ENCODE peak calls at places on chromosome 22, in eight cellular contexts. B is foreskin fibroblast, Q is adrenal gland, G is prostate gland, F is ovary, O is astrocyte of the spinal cord, U is BJ, C is Peyer's patch. J is an unnamed sample.
A peak's percentile ranks its signal among the peaks of the same experiment; 100 is the strongest.

GRCh38 chr22:38751422-38752346 is 4.1 kb downstream of the SUN2 start:
- DNase-seq in B (no peak), Q (no peak), G (peak; percentile 89), F (no peak), O (peak; percentile 37), U (no peak), C (peak; percentile 95), J (no peak)

GRCh38 chr22:44448271-44448780 is 49.7 kb downstream of the RTL6 start:
- DNase-seq in B (peak; percentile 91), Q (peak; percentile 96), G (peak; percentile 11), F (peak; percentile 77), O (peak; percentile 96), U (peak; percentile 71), C (peak; percentile 50), J (peak; percentile 96)

GRCh38 chr22:24391836-24392217 is 35.6 kb upstream of the ADORA2A start:
- DNase-seq in B (peak; percentile 79), Q (no peak), G (no peak), F (no peak), O (peak; percentile 47), U (no peak), C (no peak), J (peak; percentile 72)

GRCh38 chr22:40472036-40472435 is 101.6 kb downstream of the SGSM3 start:
- DNase-seq in B (no peak), Q (no peak), G (no peak), F (no peak), O (no peak), U (no peak), C (no peak), J (no peak)

GRCh38 chr22:24952837-24953293 is 349 bp downstream of the KIAA1671 start:
- DNase-seq in B (peak; percentile 52), Q (peak; percentile 82), G (peak; percentile 41), F (no peak), O (peak; percentile 64), U (no peak), C (peak; percentile 69), J (peak; percentile 61)

GRCh38 chr22:46018859-46019258 is 41.9 kb upstream of the WNT7B start:
- DNase-seq in B (no peak), Q (no peak), G (no peak), F (no peak), O (no peak), U (no peak), C (no peak), J (no peak)

GRCh38 chr22:36449776-36450175 is 31.7 kb downstream of the TXN2 start:
- DNase-seq in B (no peak), Q (no peak), G (no peak), F (no peak), O (no peak), U (no peak), C (no peak), J (no peak)

GRCh38 chr22:45945621-45946020 is 31.3 kb downstream of the WNT7B start:
- DNase-seq in B (no peak), Q (no peak), G (no peak), F (no peak), O (no peak), U (no peak), C (no peak), J (no peak)

GRCh38 chr22:45524157-45524556 is 21.5 kb downstream of the FBLN1 start:
- DNase-seq in B (no peak), Q (no peak), G (no peak), F (no peak), O (no peak), U (no peak), C (no peak), J (no peak)

GRCh38 chr22:46081036-46081830 is 69.1 kb upstream of the PPARA start:
- DNase-seq in B (no peak), Q (peak; percentile 37), G (no peak), F (no peak), O (no peak), U (no peak), C (peak; percentile 44), J (peak; percentile 43)

GRCh38 chr22:40436460-40437431 is 66.4 kb downstream of the SGSM3 start:
- DNase-seq in B (peak; percentile 69), Q (peak; percentile 60), G (no peak), F (peak; percentile 56), O (peak; percentile 79), U (no peak), C (peak; percentile 58), J (peak; percentile 86)

GRCh38 chr22:44403930-44404329 is 91.2 kb upstream of the SHISAL1 start:
- DNase-seq in B (no peak), Q (no peak), G (no peak), F (no peak), O (no peak), U (no peak), C (no peak), J (no peak)

GRCh38 chr22:49266561-49267519 is 560.8 kb downstream of the BRD1 start:
- DNase-seq in B (no peak), Q (no peak), G (no peak), F (no peak), O (no peak), U (no peak), C (no peak), J (no peak)

GRCh38 chr22:21857501-21857914 is 9.9 kb downstream of the MAPK1 start:
- DNase-seq in B (peak; percentile 22), Q (no peak), G (no peak), F (no peak), O (no peak), U (no peak), C (no peak), J (no peak)

GRCh38 chr22:43442386-43443060 is 30.7 kb downstream of the MPPED1 start:
- DNase-seq in B (no peak), Q (no peak), G (no peak), F (no peak), O (no peak), U (no peak), C (no peak), J (no peak)

DNA sequence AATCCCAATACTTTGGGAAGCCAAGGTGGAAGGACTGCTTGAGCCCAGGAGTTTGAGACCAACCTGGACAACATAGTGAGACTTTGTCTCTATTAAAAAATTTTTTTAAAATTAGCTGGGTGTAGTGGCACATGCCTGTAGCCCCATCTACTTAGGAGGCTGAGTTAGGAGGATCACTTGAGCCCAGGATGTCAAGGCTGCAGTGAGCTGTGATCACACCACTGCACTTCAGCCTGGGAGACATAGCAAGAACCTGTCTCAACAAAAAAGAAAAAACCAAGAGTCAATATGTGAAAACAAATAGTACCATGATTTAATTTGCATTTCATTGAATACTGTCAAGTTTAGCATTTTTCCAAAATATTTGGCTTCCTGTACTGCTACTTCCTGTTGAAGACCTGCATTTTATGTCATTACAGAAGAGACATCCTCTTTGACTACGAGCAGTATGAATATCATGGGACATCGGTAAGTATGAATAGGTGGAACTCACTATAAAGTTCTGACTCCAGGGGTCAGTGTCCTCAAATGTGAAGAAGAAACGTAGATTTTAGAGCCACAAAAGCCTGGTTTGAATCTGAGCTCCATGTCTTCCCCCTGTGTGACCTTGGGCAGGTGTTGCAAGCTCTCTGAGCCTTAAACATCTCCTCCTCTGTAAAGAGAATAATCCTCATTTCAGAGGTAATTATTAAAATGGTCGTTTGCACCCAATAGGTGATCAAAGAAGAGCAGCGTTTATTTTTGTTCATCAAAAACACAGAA is 16.0 kb downstream of the CDC45 start:
- DNase-seq in B (peak; percentile 68), Q (no peak), G (no peak), F (no peak), O (no peak), U (no peak), C (no peak), J (peak; percentile 62)
- TF ChIP-seq CTCF in B (peak; percentile 17), Q (no peak), G (peak; percentile 36), F (no peak), O (no peak), U (peak; percentile 15), C (no peak), J (no peak)

DNA sequence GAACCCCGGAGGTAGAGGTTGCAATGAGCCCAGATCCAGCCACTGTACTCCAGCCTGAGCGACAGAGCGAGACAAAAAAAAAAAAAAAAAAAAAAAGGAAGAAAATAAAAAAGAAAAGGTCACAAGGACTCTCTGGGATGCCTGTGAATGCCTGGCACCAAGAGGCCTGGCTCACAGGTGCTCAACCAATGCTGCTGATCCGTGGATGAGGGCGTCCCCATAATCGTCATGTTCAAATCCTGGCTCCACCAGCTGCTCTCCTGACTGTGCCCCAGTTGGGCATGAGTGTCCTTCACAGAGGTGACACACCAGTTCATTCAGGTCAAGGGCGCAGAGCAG is 645 bp upstream of the GAS2L1 start:
- DNase-seq in B (no peak), Q (no peak), G (no peak), F (no peak), O (no peak), U (no peak), C (no peak), J (no peak)
- H3K4me3 ChIP-seq in B (peak overlapping the region; percentile 90), Q (no peak overlapping the region), G (peak overlapping the region; percentile 59), F (no peak overlapping the region), O (no peak overlapping the region), U (no peak overlapping the region), C (peak overlapping the region; percentile 86), J (no peak overlapping the region)

DNA sequence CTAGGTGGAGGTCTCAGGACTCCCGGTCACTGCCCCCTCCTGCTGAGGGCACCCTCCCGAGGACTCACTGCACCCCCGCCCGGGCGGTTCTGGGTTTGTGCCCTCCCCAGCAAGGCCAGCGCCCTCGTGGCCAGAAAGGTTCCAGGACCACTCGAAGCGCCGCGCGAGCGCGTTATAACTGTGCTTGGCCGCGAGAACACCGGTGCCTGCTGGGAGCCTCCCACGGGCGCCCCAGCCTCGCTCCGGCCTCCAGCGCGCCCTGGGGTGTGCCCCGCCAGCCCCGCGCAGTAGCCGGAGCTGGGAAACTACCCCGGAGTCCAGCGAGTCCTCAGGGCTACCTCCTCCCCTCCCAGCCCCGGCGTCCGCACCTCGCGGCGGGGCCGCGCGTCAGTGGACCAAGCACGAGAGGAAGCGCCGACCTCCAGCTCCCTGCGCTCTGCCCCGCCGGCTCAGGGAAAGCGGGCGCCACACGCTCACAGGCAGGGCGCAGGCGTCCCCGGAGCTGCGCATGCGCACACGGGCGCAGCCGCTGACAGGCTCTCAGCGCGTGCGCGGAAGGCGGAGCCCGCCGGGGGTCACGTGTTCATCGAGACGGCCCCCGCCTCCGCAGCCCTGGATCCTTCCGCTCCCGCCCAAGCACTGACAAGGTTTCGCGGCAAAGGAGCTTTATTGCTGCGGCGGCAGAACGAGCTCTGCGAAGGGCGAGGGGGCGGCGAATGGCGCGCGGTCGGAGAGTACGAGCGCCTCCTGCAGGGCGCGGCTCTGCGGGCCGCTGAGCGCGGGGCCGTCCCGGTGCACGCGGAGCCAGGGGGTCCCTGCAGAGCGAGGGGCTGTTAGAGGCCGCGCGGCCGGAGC is at the start of gene SCO2:
- DNase-seq in B (peak; percentile 99), Q (peak; percentile 97), G (peak; percentile 97), F (peak; percentile 98), O (peak; percentile 97), U (peak; percentile 69), C (peak; percentile 99), J (peak; percentile 95)
- TF ChIP-seq CTCF in B (peak; percentile 51), Q (no peak), G (peak; percentile 78), F (peak; percentile 65), O (peak; percentile 59), U (peak; percentile 42), C (peak; percentile 45), J (peak; percentile 45)

DNA sequence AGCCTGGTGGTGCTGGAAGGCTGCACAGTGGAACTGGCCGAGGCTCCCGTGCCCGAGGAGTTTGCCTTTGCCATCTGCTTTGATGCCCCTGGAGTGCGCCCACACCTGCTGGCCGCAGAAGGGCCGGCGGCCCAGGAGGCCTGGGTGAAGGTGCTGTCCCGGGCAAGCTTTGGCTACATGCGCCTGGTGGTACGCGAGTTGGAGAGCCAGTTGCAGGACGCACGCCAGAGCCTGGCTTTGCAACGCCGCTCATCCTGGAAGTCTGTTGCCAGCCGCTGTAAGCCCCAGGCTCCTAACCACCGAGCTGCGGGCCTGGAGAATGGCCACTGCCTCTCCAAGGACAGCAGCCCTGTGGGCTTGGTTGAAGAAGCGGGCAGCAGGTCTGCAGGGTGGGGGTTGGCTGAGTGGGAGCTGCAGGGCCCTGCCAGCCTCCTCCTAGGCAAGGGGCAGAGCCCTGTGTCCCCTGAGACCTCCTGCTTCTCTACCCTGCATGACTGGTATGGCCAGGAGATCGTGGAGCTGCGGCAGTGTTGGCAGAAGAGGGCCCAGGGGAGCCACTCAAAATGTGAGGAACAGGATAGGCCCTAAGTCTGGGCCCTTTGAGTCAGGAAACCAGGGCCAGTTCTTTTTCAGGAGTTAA is 1.9 kb upstream of the SMDT1 start:
- DNase-seq in B (no peak), Q (no peak), G (no peak), F (peak; percentile 53), O (no peak), U (no peak), C (peak; percentile 48), J (no peak)
- H3K4me3 ChIP-seq in B (no peak overlapping the region), Q (no peak overlapping the region), G (no peak overlapping the region), F (no peak overlapping the region), O (no peak overlapping the region), U (no peak overlapping the region), C (no peak overlapping the region), J (no peak overlapping the region)